ENCODE peak calls at places on chromosomes 1 and 21, in nine cellular contexts. R, G, D, L, K, X, H, U and Q are unnamed samples.

GRCh38 chr1:91601554-91602322 is 101.1 kb downstream of the CDC7 start:
- DNase-seq in R (no peak), G (no peak), D (peak; percentile 81), L (no peak), K (peak; percentile 11), X (no peak), H (no peak), U (no peak), Q (no peak)

GRCh38 chr1:50308883-50309282 is 114.4 kb downstream of the DMRTA2 start:
- DNase-seq in R (peak; percentile 23), G (no peak), D (no peak), L (no peak), K (peak; percentile 20), X (no peak), H (no peak), U (no peak), Q (no peak)

GRCh38 chr1:221439008-221439733 is 302.7 kb downstream of the DUSP10 start:
- DNase-seq in R (peak; percentile 95), G (peak; percentile 56), D (no peak), L (no peak), K (peak; percentile 10), X (peak; percentile 12), H (peak; percentile 7), U (peak; percentile 72), Q (no peak)

GRCh38 chr1:244391761-244392160 is 59.9 kb downstream of the ADSS2 start:
- DNase-seq in R (peak; percentile 18), G (no peak), D (no peak), L (no peak), K (no peak), X (no peak), H (no peak), U (no peak), Q (no peak)

GRCh38 chr21:35470522-35470921 is 421.4 kb upstream of the RUNX1 start:
- DNase-seq in R (no peak), G (no peak), D (no peak), L (no peak), K (no peak), X (no peak), H (no peak), U (no peak), Q (no peak)

GRCh38 chr1:118326960-118327629 is 142.1 kb upstream of the SPAG17 start:
- DNase-seq in R (no peak), G (no peak), D (no peak), L (no peak), K (no peak), X (no peak), H (no peak), U (no peak), Q (no peak)

GRCh38 chr1:18632711-18633427 is 2.2 kb downstream of the PAX7 start:
- DNase-seq in R (no peak), G (no peak), D (no peak), L (no peak), K (no peak), X (no peak), H (no peak), U (no peak), Q (no peak)

GRCh38 chr1:59695301-59695700 is 119.4 kb upstream of the HOOK1 start:
- DNase-seq in R (peak; percentile 27), G (no peak), D (no peak), L (no peak), K (no peak), X (no peak), H (no peak), U (no peak), Q (no peak)

GRCh38 chr1:9883585-9884449 is 26.3 kb downstream of the CTNNBIP1 start:
- DNase-seq in R (no peak), G (no peak), D (no peak), L (no peak), K (no peak), X (no peak), H (no peak), U (no peak), Q (no peak)

GRCh38 chr1:29415156-29415830 is 179.0 kb downstream of the PTPRU start:
- DNase-seq in R (no peak), G (no peak), D (peak; percentile 57), L (no peak), K (no peak), X (no peak), H (no peak), U (no peak), Q (no peak)

GRCh38 chr1:218383051-218383450 is 37.9 kb downstream of the TGFB2 start:
- DNase-seq in R (peak; percentile 31), G (no peak), D (no peak), L (no peak), K (no peak), X (no peak), H (no peak), U (no peak), Q (no peak)

GRCh38 chr1:28680141-28680540 is 11.6 kb downstream of the GMEB1 start:
- DNase-seq in R (no peak), G (no peak), D (no peak), L (no peak), K (no peak), X (no peak), H (no peak), U (no peak), Q (peak; percentile 23)

GRCh38 chr1:8194481-8195227 is 123.3 kb upstream of the SLC45A1 start:
- DNase-seq in R (peak; percentile 34), G (no peak), D (no peak), L (no peak), K (no peak), X (no peak), H (no peak), U (no peak), Q (peak; percentile 69)

GRCh38 chr1:38923607-38924006 is 18.0 kb downstream of the RHBDL2 start:
- DNase-seq in R (no peak), G (no peak), D (no peak), L (no peak), K (no peak), X (no peak), H (no peak), U (no peak), Q (no peak)

GRCh38 chr1:228860911-228861829 is 125.9 kb downstream of the RHOU start:
- DNase-seq in R (peak; percentile 89), G (no peak), D (no peak), L (no peak), K (peak; percentile 91), X (no peak), H (no peak), U (peak; percentile 9), Q (no peak)

GRCh38 chr1:42165511-42166210 is 1.1 kb upstream of the GUCA2A start:
- DNase-seq in R (peak; percentile 76), G (no peak), D (peak; percentile 86), L (no peak), K (peak; percentile 86), X (no peak), H (no peak), U (no peak), Q (peak; percentile 76)

GRCh38 chr1:109630081-109630880 is 10.6 kb downstream of the AMPD2 start:
- DNase-seq in R (no peak), G (peak; percentile 48), D (no peak), L (no peak), K (no peak), X (no peak), H (no peak), U (no peak), Q (no peak)

GRCh38 chr1:72915581-72915980 is 633.2 kb upstream of the NEGR1 start:
- DNase-seq in R (no peak), G (no peak), D (no peak), L (no peak), K (no peak), X (no peak), H (no peak), U (no peak), Q (no peak)

GRCh38 chr1:153615406-153615805 is 719 bp downstream of the S100A14 start:
- DNase-seq in R (no peak), G (no peak), D (no peak), L (no peak), K (no peak), X (no peak), H (no peak), U (no peak), Q (peak; percentile 46)

GRCh38 chr1:94240822-94241221 is 3.4 kb upstream of the ARHGAP29 start:
- DNase-seq in R (no peak), G (no peak), D (no peak), L (no peak), K (no peak), X (no peak), H (no peak), U (no peak), Q (no peak)

GRCh38 chr1:182404764-182405163 is 4.3 kb upstream of the TEDDM1 start:
- DNase-seq in R (no peak), G (no peak), D (no peak), L (no peak), K (no peak), X (no peak), H (no peak), U (no peak), Q (no peak)

GRCh38 chr1:32865639-32866038 is 5.1 kb downstream of the FNDC5 start:
- DNase-seq in R (no peak), G (no peak), D (no peak), L (no peak), K (no peak), X (no peak), H (no peak), U (no peak), Q (no peak)

GRCh38 chr1:222815367-222815765 is 527 bp downstream of the DISP1 start:
- DNase-seq in R (peak; percentile 62), G (peak; percentile 68), D (no peak), L (peak; percentile 46), K (no peak), X (peak; percentile 30), H (no peak), U (peak; percentile 14), Q (peak; percentile 67)

GRCh38 chr1:193705473-193706074 is 519.2 kb upstream of the B3GALT2 start:
- DNase-seq in R (peak; percentile 32), G (no peak), D (no peak), L (no peak), K (no peak), X (no peak), H (no peak), U (no peak), Q (no peak)

GRCh38 chr1:1069711-1070676 is 4.1 kb downstream of the RNF223 start:
- DNase-seq in R (no peak), G (no peak), D (no peak), L (no peak), K (no peak), X (no peak), H (no peak), U (no peak), Q (no peak)

GRCh38 chr1:102772831-102773230 is 335.5 kb downstream of the COL11A1 start:
- DNase-seq in R (no peak), G (no peak), D (no peak), L (no peak), K (no peak), X (no peak), H (no peak), U (no peak), Q (no peak)

GRCh38 chr21:23950344-23950743 is 1656.9 kb downstream of the MRPL39 start:
- DNase-seq in R (no peak), G (no peak), D (no peak), L (no peak), K (no peak), X (no peak), H (no peak), U (no peak), Q (no peak)

GRCh38 chr1:180252638-180253536 is 22.8 kb downstream of the LHX4 start:
- DNase-seq in R (peak; percentile 62), G (peak; percentile 70), D (peak; percentile 93), L (no peak), K (peak; percentile 76), X (peak; percentile 44), H (peak; percentile 54), U (no peak), Q (peak; percentile 87)

GRCh38 chr1:200908158-200908868 is 13.6 kb downstream of the INAVA start:
- DNase-seq in R (no peak), G (no peak), D (no peak), L (no peak), K (no peak), X (no peak), H (no peak), U (no peak), Q (peak; percentile 20)

GRCh38 chr1:36528361-36529349 is 45.9 kb upstream of the CSF3R start:
- DNase-seq in R (no peak), G (no peak), D (peak; percentile 47), L (no peak), K (no peak), X (no peak), H (no peak), U (no peak), Q (no peak)

GRCh38 chr1:25766721-25767436 is 33.1 kb upstream of the SELENON start:
- DNase-seq in R (no peak), G (no peak), D (no peak), L (no peak), K (no peak), X (no peak), H (no peak), U (no peak), Q (no peak)